ENCODE peak calls at places on chromosomes 5 and 9, in five cellular contexts. Y, R, P, Q and V are unnamed samples.

GRCh38 chr5:4027335-4027734 is 431.7 kb downstream of the IRX1 start:
- DNase-seq in Y (no peak), R (no peak), P (no peak), Q (no peak), V (no peak)

GRCh38 chr5:54993318-54993717 is 7.9 kb upstream of the ESM1 start:
- DNase-seq in Y (no peak), R (no peak), P (no peak), Q (no peak), V (no peak)

GRCh38 chr5:41637424-41637823 is 127.0 kb upstream of the PLCXD3 start:
- DNase-seq in Y (no peak), R (no peak), P (no peak), Q (no peak), V (no peak)

GRCh38 chr5:124922255-124922975 is 176.0 kb upstream of the ZNF608 start:
- DNase-seq in Y (no peak), R (no peak), P (no peak), Q (no peak), V (no peak)

GRCh38 chr9:111661802-111662491 is 542 bp downstream of the GNG10 start:
- DNase-seq in Y (no peak), R (no peak), P (no peak), Q (peak; percentile 29), V (no peak)

GRCh38 chr5:157740211-157740610 is 3.3 kb upstream of the LSM11 start:
- DNase-seq in Y (peak; percentile 19), R (peak; percentile 39), P (no peak), Q (peak; percentile 22), V (no peak)

GRCh38 chr5:40916213-40916612 is 6.9 kb downstream of the C7 start:
- DNase-seq in Y (no peak), R (no peak), P (no peak), Q (no peak), V (no peak)

GRCh38 chr5:173786296-173787187 is 101.6 kb upstream of the CPEB4 start:
- DNase-seq in Y (no peak), R (no peak), P (no peak), Q (no peak), V (no peak)

GRCh38 chr5:1034986-1035385 is 26.4 kb downstream of the NKD2 start:
- DNase-seq in Y (no peak), R (no peak), P (no peak), Q (no peak), V (no peak)

GRCh38 chr5:113487779-113488644 is at the start of gene MCC:
- DNase-seq in Y (peak; percentile 73), R (peak; percentile 39), P (peak; percentile 76), Q (peak; percentile 38), V (peak; percentile 63)

GRCh38 chr5:113491022-113491421 is 2.8 kb upstream of the MCC start:
- DNase-seq in Y (no peak), R (no peak), P (no peak), Q (no peak), V (no peak)

GRCh38 chr5:113490317-113490716 is 2.1 kb upstream of the MCC start:
- DNase-seq in Y (no peak), R (no peak), P (no peak), Q (no peak), V (no peak)

GRCh38 chr5:113488645-113489184 is 462 bp upstream of the MCC start:
- DNase-seq in Y (peak; percentile 8), R (no peak), P (no peak), Q (no peak), V (no peak)

DNA sequence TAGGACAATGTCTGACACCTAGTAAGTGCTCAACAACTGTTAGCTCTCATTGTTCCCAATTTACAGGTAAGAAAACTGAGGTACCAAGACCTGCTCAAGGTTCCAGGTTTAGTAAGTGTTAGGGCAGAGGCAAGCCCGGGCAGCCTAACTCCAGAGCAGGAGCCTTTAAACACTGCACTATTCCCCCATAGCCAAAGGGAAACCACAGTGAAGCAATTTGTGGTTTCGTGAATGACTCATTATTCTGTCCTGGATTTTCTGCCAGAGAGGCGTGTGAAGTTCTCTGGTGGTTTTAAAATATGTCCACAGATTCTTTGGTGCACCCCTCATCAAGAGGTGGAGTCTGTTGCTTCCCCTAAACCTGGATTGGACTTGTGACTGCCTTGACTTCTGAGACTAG is 1.0 kb upstream of the MCC start:
- DNase-seq in Y (peak; percentile 89), R (peak; percentile 15), P (peak; percentile 82), Q (no peak), V (no peak)
- H3K27me3 ChIP-seq in Y (no peaks in the 10 kb centered on the region), R (peaks cover 24% of the 10 kb centered on the region), P (no peaks in the 10 kb centered on the region), Q (peaks cover 28% of the 10 kb centered on the region), V (peaks cover 42% of the 10 kb centered on the region)

GRCh38 chr5:121954086-121954485 is 7.7 kb upstream of the SRFBP1 start:
- DNase-seq in Y (no peak), R (no peak), P (no peak), Q (no peak), V (no peak)
- H3K4me1 ChIP-seq in Y (no peaks in the 10 kb centered on the region), R (no peaks in the 10 kb centered on the region), P (no peaks in the 10 kb centered on the region), Q (no peaks in the 10 kb centered on the region), V (no peaks in the 10 kb centered on the region)

DNA sequence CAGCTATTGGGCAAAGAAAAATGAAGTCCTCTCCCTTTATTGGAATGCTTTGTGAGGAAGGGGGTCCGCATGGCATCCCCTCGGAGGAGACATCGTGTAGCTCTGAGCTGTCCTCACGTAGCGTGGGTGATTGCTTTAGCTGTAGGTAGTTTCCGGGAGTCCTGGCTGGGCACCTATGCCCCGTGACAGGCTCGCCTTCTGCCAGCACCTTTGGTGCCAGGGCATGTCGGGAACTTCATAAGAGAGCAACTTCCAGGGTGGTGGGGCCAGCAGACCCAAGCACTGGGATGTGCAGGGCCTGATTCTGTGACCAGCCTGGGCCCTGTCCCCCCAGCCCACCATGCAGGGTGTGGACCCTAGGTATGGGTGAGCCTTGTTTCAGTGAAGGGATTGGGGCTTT is 64.0 kb downstream of the WNK2 start:
- DNase-seq in Y (no peak), R (no peak), P (no peak), Q (no peak), V (no peak)
- H3K27me3 ChIP-seq in Y (no peaks in the 10 kb centered on the region), R (no peaks in the 10 kb centered on the region), P (no peaks in the 10 kb centered on the region), Q (no peaks in the 10 kb centered on the region), V (no peaks in the 10 kb centered on the region)

DNA sequence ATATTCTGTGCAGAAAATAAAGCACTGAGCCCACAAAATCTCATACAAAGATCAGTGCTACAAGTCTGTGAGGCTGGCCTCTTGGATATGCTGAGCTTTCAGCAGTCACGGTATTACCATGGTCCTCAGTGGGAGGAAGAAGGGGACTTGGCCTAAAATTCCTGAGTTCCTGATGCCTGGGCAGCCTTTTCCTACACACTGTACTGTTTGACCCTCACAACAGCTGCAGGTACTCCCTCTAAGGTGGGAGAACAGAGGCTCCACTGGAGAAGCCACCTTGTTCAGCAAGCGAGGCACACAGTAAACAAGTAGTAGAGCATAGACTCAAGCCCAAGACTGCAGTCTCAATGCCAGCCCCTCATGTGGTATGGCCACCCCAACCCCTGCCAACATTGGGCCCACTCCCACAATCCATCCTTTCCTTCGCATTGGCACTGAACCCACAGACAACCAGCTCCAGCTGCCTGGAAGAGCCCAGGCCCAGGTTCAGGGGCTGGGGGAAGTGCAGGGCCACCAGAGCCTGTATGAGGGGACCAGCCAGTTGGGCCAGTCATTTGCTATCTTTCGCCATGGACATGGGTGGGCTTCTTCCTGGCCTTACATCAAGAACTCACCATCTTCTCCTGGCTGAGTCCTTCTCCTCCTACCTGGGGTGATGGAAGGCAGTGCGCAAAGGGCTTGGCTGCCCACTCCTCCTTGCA is 14.3 kb downstream of the ACSL6 start:
- DNase-seq in Y (no peak), R (no peak), P (no peak), Q (no peak), V (no peak)
- H3K4me1 ChIP-seq in Y (peaks cover 4% of the 10 kb centered on the region), R (peaks cover 63% of the 10 kb centered on the region), P (no peaks in the 10 kb centered on the region), Q (peaks cover 40% of the 10 kb centered on the region), V (peaks cover 14% of the 10 kb centered on the region)

DNA sequence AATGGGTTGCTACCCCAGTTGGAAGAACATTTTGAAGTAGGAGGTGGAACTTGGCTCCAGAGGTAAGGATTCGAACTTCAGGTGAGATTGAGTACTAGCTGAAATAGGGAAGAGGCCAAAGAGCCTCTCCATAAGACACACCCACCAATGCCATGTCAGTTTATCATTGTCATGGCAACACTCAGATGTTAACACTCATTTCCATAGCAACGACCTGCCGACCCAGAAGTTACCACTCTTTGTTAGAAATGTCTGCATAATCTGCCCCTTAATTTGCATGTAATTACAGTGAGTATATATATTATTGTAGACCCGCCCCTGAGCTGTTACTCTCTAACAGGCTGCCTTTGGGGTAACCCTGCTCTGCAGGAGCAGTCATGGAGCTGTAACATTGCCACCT is 10.3 kb upstream of the NTRK2 start:
- DNase-seq in Y (no peak), R (no peak), P (no peak), Q (no peak), V (no peak)
- H3K27me3 ChIP-seq in Y (no peaks in the 10 kb centered on the region), R (no peaks in the 10 kb centered on the region), P (no peaks in the 10 kb centered on the region), Q (no peaks in the 10 kb centered on the region), V (no peaks in the 10 kb centered on the region)

GRCh38 chr5:6718161-6718681 is 5.0 kb downstream of the TENT4A start:
- DNase-seq in Y (no peak), R (no peak), P (peak; percentile 7), Q (no peak), V (no peak)
- H3K4me1 ChIP-seq in Y (peaks cover 8% of the 10 kb centered on the region), R (peaks cover 78% of the 10 kb centered on the region), P (no peaks in the 10 kb centered on the region), Q (peaks cover 43% of the 10 kb centered on the region), V (peaks cover 7% of the 10 kb centered on the region)